ENCODE peak calls at places on chromosome X, in nine cellular contexts. O is AG10803, T is nephron progenitor cell, U is WTC11, X is epithelial cell of esophagus, D is pancreas, H is fibroblast of lung, J is tibial artery, G is omental fat pad. A is an unnamed sample.

GRCh38 chrX:120014354-120015129 is 62.9 kb downstream of the RHOXF2B start:
- DNase-seq in O (no peak), T (no peak), U (no peak), X (no peak), D (peak; percentile 18), H (no peak), J (no peak), G (no peak), A (no peak)

GRCh38 chrX:80285131-80285773 is 135.0 kb upstream of the TENT5D start:
- DNase-seq in O (peak; percentile 12), T (peak; percentile 31), U (peak; percentile 39), X (peak; percentile 45), D (peak; percentile 17), H (no peak), J (no peak), G (no peak), A (no peak)

GRCh38 chrX:2371026-2371778 is 129.6 kb downstream of the DHRSX start:
- DNase-seq in O (no peak), T (no peak), U (peak; percentile 57), X (no peak), D (no peak), H (peak; percentile 45), J (no peak), G (no peak), A (no peak)

GRCh38 chrX:80808854-80809493 is 703 bp downstream of the BRWD3 start:
- DNase-seq in O (peak; percentile 2), T (peak; percentile 10), U (peak; percentile 12), X (peak; percentile 35), D (peak; percentile 16), H (peak; percentile 1), J (peak; percentile 20), G (no peak), A (no peak)

GRCh38 chrX:155112171-155112570 is 40.9 kb downstream of the BRCC3 start:
- DNase-seq in O (no peak), T (no peak), U (no peak), X (peak; percentile 83), D (no peak), H (no peak), J (no peak), G (no peak), A (no peak)

GRCh38 chrX:7170903-7171302 is 22.9 kb upstream of the PUDP start:
- DNase-seq in O (no peak), T (peak; percentile 13), U (peak; percentile 37), X (peak; percentile 10), D (peak; percentile 18), H (no peak), J (no peak), G (peak; percentile 20), A (no peak)

GRCh38 chrX:129523076-129524055 is at the start of gene SMARCA1:
- DNase-seq in O (peak; percentile 61), T (peak; percentile 73), U (peak; percentile 39), X (peak; percentile 5), D (peak; percentile 27), H (peak; percentile 70), J (peak; percentile 28), G (no peak), A (peak; percentile 86)

GRCh38 chrX:56726609-56727008 is 2.4 kb upstream of the NBDY start:
- DNase-seq in O (peak; percentile 44), T (no peak), U (no peak), X (peak; percentile 59), D (peak; percentile 12), H (peak; percentile 51), J (no peak), G (no peak), A (no peak)

GRCh38 chrX:58025979-58026378 is 115.7 kb upstream of the ZXDA start:
- DNase-seq in O (peak; percentile 23), T (no peak), U (peak; percentile 9), X (peak; percentile 43), D (peak; percentile 30), H (peak; percentile 0), J (peak; percentile 21), G (no peak), A (no peak)

GRCh38 chrX:40460926-40461325 is 119.8 kb upstream of the ATP6AP2 start:
- DNase-seq in O (no peak), T (no peak), U (no peak), X (no peak), D (no peak), H (peak; percentile 34), J (no peak), G (no peak), A (no peak)

GRCh38 chrX:153649178-153649914 is 2.3 kb downstream of the DUSP9 start:
- DNase-seq in O (no peak), T (peak; percentile 49), U (peak; percentile 73), X (peak; percentile 30), D (peak; percentile 36), H (no peak), J (no peak), G (no peak), A (no peak)

GRCh38 chrX:27918799-27919198 is 62.5 kb downstream of the DCAF8L1 start:
- DNase-seq in O (no peak), T (peak; percentile 2), U (peak; percentile 9), X (peak; percentile 42), D (peak; percentile 7), H (peak; percentile 4), J (no peak), G (no peak), A (no peak)

DNA sequence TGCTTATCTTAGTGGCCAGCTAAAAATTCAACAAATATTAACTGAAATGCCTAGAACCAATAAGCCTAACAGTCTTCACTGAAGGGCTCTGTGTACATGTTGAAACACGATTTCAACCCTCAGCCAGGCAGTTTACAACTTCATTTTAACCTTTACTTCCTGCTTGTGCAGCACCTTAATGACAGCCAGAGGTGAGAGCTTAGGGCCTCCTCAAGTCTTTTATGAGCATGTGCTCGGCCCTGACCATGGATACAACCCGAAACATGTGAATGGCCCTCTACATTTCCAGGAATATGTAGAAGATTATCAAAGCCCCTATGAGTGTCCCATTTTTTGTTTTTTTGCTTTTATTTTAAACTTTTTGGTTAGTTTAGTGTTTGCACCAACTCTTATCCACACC is 88.3 kb downstream of the MSN start:
- DNase-seq in O (no peak), T (no peak), U (no peak), X (peak; percentile 51), D (no peak), H (no peak), J (no peak), G (no peak), A (no peak)
- TF ChIP-seq CTCF in O (no peak), T (no peak), U (no peak), X (no peak), D (no peak), H (no peak), J (no peak), G (no peak), A (no peak)

GRCh38 chrX:143437439-143437838 is 79.8 kb downstream of the SPANXN3 start:
- DNase-seq in O (no peak), T (peak; percentile 4), U (no peak), X (peak; percentile 0), D (no peak), H (no peak), J (no peak), G (no peak), A (no peak)
- TF ChIP-seq CTCF in O (no peak), T (peak; percentile 56), U (no peak), X (no peak), D (no peak), H (no peak), J (no peak), G (no peak), A (peak; percentile 43)

GRCh38 chrX:13598877-13599276 is 29.5 kb downstream of the EGFL6 start:
- DNase-seq in O (no peak), T (no peak), U (peak; percentile 11), X (peak; percentile 3), D (no peak), H (no peak), J (no peak), G (no peak), A (no peak)
- TF ChIP-seq CTCF in O (peak; percentile 15), T (no peak), U (no peak), X (peak; percentile 10), D (no peak), H (peak; percentile 16), J (no peak), G (no peak), A (peak; percentile 32)

GRCh38 chrX:78116365-78116764 is 12.3 kb downstream of the PGK1 start:
- DNase-seq in O (no peak), T (no peak), U (no peak), X (no peak), D (no peak), H (no peak), J (no peak), G (no peak), A (no peak)

GRCh38 chrX:78118628-78119027 is 14.6 kb downstream of the PGK1 start:
- DNase-seq in O (no peak), T (no peak), U (no peak), X (no peak), D (no peak), H (no peak), J (no peak), G (no peak), A (no peak)

GRCh38 chrX:78124304-78124703 is 15.1 kb downstream of the TAF9B start:
- DNase-seq in O (no peak), T (no peak), U (no peak), X (no peak), D (no peak), H (no peak), J (no peak), G (no peak), A (no peak)

GRCh38 chrX:78123190-78123589 is 16.3 kb downstream of the TAF9B start:
- DNase-seq in O (peak; percentile 29), T (no peak), U (no peak), X (peak; percentile 68), D (no peak), H (peak; percentile 72), J (no peak), G (no peak), A (no peak)

GRCh38 chrX:78119521-78120227 is 15.6 kb downstream of the PGK1 start:
- DNase-seq in O (no peak), T (no peak), U (no peak), X (no peak), D (no peak), H (no peak), J (no peak), G (no peak), A (no peak)
- TF ChIP-seq CTCF in O (no peak), T (no peak), U (no peak), X (peak; percentile 31), D (no peak), H (no peak), J (no peak), G (no peak), A (peak; percentile 38)

DNA sequence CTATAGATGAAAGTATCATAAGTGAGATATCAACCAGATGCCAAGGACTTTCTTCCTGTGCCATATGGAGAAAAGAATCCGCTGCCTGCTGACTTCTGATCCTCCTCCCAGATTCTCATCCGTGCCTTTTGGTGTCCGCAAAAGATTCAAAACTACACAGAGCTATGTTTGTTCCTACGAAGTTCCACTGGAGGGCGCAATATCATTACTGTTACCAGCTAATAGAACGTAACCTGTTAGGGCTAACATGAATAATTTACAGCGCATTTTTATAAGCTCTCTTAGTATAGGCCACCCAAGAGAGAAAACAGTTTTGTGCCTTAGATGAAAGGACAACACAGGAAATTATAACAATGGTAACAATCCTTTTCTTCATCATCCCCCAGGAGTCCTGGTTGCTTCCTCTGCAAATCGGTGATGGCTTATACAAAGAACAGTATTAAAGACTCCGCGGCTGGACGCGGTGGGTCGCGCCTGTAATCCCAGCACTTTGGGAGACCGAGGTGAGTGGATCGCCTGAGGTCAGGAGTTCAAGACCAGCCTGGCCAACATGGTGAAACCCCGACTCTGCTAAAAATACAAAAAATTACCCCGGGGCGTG is 22.8 kb upstream of the CENPVL3 start:
- DNase-seq in O (peak; percentile 46), T (peak; percentile 11), U (peak; percentile 12), X (peak; percentile 58), D (no peak), H (peak; percentile 37), J (no peak), G (no peak), A (no peak)
- TF ChIP-seq CTCF in O (peak; percentile 59), T (peak; percentile 52), U (peak; percentile 34), X (peak; percentile 54), D (no peak), H (peak; percentile 42), J (no peak), G (no peak), A (peak; percentile 58)